ENCODE peak calls at places on chromosomes 16 and 17, in six cellular contexts. X, A, C, V, R and Z are unnamed samples.

GRCh38 chr16:53415504-53415903 is 18.8 kb upstream of the RBL2 start:
- DNase-seq in X (peak), A (no peak), C (no peak), V (no peak), R (no peak), Z (no peak)

GRCh38 chr16:58661199-58661830 is 23.3 kb downstream of the SLC38A7 start:
- DNase-seq in X (peak), A (no peak), C (peak), V (peak), R (peak), Z (peak)

GRCh38 chr17:8572767-8573166 is 57.8 kb downstream of the MYH10 start:
- DNase-seq in X (no peak), A (no peak), C (peak), V (no peak), R (peak), Z (no peak)

GRCh38 chr16:86854058-86854621 is 275.8 kb downstream of the FOXL1 start:
- DNase-seq in X (no peak), A (no peak), C (peak), V (no peak), R (no peak), Z (peak)

GRCh38 chr17:40483679-40484078 is 17.7 kb downstream of the TNS4 start:
- DNase-seq in X (peak), A (no peak), C (no peak), V (no peak), R (no peak), Z (no peak)

GRCh38 chr17:17959520-17960361 is 12.5 kb downstream of the TOM1L2 start:
- DNase-seq in X (no peak), A (no peak), C (peak), V (no peak), R (peak), Z (no peak)

GRCh38 chr16:588639-588888 is 1.3 kb upstream of the RAB40C start:
- DNase-seq in X (peak), A (peak), C (peak), V (peak), R (peak), Z (no peak)

GRCh38 chr17:50807675-50808074 is 27.7 kb upstream of the WFIKKN2 start:
- DNase-seq in X (no peak), A (peak), C (no peak), V (no peak), R (no peak), Z (no peak)

GRCh38 chr17:44733753-44734152 is 25.0 kb upstream of the ADAM11 start:
- DNase-seq in X (peak), A (no peak), C (no peak), V (peak), R (peak), Z (no peak)

GRCh38 chr17:32723310-32723955 is 153.5 kb downstream of the MYO1D start:
- DNase-seq in X (no peak), A (no peak), C (peak), V (no peak), R (no peak), Z (no peak)

GRCh38 chr17:66779186-66779585 is 55.7 kb upstream of the CACNG5 start:
- DNase-seq in X (peak), A (no peak), C (no peak), V (no peak), R (no peak), Z (no peak)

GRCh38 chr17:8503807-8504206 is 68.1 kb downstream of the NDEL1 start:
- DNase-seq in X (no peak), A (no peak), C (no peak), V (no peak), R (no peak), Z (no peak)

GRCh38 chr17:4950075-4950756 is 703 bp upstream of the ENO3 start:
- DNase-seq in X (peak), A (peak), C (no peak), V (peak), R (no peak), Z (no peak)

GRCh38 chr16:52254753-52255152 is 292.2 kb downstream of the TOX3 start:
- DNase-seq in X (no peak), A (no peak), C (no peak), V (no peak), R (peak), Z (no peak)

GRCh38 chr16:23303685-23304084 is 1.6 kb downstream of the SCNN1B start:
- DNase-seq in X (no peak), A (no peak), C (no peak), V (no peak), R (no peak), Z (no peak)

GRCh38 chr16:87392823-87393679 is 915 bp downstream of the MAP1LC3B start:
- DNase-seq in X (peak), A (peak), C (peak), V (peak), R (peak), Z (no peak)

GRCh38 chr16:29816694-29817441 is 916 bp downstream of the PAGR1 start:
- DNase-seq in X (peak), A (peak), C (peak), V (peak), R (peak), Z (no peak)

GRCh38 chr16:14303182-14303618 is 232.1 kb downstream of the MRTFB start:
- DNase-seq in X (peak), A (no peak), C (peak), V (no peak), R (peak), Z (no peak)

GRCh38 chr17:48244814-48245213 is 137.2 kb downstream of the SNX11 start:
- DNase-seq in X (no peak), A (no peak), C (peak), V (no peak), R (no peak), Z (no peak)

GRCh38 chr16:3490911-3491629 is 4.2 kb downstream of the C16orf90 start:
- DNase-seq in X (peak), A (peak), C (no peak), V (peak), R (no peak), Z (no peak)
- TF ChIP-seq CTCF in X (peak), A (peak), C (no peak), V (peak), R (no peak), Z (no peak)

DNA sequence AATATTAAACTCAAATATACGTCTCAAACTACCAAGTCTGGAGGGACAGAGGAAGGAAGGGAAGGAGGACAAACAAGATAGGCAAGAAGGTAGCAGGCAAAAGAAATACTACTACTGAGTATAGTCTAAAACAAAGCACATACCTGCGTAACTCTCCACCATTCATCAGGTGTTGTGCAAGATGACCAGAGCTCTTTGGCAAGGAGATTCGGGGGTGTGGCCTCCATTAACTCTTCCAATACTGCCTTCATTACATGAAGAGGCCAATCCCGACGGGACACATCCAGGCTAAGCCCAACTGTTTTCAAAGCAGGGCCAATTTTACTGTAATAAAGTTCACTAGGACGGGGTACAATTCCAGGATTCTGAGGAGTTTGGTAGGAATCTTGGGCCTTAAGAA is 38.2 kb upstream of the ARL6IP1 start:
- DNase-seq in X (no peak), A (no peak), C (no peak), V (no peak), R (peak), Z (no peak)
- H3K4me3 ChIP-seq in X (no peak), A (no peak), C (no peak), V (no peak), R (no peak), Z (no peak)

DNA sequence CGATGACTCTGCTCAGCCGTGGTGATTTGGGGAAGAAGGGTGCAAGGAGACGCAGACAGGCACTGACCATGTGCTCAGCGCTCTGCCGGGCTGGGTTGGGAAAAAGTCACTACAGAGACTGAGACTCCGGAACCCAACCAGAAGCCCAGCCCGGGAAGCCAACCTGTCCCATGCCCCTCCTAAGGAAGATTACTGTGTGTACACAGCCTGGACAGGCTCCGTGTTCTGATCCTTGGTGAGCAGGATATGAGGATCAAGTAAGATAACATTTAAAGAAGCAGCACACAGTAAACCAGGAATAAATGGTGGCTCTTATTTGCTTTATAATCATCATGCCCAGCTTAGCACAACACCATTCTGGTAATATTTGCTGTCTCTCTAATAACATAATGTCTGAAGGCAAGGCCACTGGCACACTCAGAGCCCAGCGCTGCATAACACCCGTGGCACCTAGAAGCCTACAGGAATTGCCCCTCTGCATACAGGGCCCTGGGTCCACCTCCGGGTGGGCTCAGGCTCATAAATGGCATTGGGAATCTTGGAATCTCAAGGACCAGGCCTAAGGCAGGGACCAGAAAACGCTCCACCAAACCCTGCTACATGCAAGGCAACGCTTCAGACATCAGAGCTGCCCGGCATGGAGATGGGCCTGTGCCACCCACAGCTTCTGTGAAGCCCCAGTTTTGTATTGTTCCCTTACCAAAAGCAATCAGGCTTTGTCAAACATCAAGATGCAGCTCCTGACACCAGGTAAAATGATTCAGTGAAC is 113.5 kb downstream of the DYNLRB2 start:
- DNase-seq in X (no peak), A (no peak), C (no peak), V (no peak), R (no peak), Z (no peak)
- TF ChIP-seq CTCF in X (no peak), A (no peak), C (no peak), V (no peak), R (no peak), Z (no peak)

GRCh38 chr17:77287432-77288068 is 146.8 kb downstream of the SEC14L1 start:
- DNase-seq in X (peak), A (peak), C (peak), V (no peak), R (peak), Z (peak)
- H3K4me3 ChIP-seq in X (no peak), A (peak), C (no peak), V (no peak), R (no peak), Z (no peak)

DNA sequence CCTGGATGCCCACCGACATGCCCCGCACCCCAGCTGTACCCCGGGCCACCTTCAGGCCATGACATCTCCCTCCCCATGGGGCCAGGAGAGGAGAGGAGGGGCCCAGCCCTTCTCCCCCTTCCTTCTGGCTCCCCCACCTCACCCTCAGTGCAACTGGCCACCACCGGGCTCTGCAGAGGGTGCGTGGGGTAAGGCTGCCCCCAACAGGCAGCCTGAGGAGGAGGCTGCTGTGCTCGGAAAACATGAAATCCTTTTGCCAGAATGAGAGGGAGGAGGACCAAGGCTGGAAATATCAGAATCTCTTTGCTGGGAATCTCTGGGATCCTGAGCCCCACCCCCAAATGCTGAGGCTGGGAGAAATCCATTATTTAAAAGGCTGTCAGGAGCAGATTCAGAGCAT is 68.4 kb downstream of the CCT6B start:
- DNase-seq in X (peak), A (no peak), C (no peak), V (peak), R (no peak), Z (no peak)
- TF ChIP-seq CTCF in X (peak), A (peak), C (peak), V (peak), R (peak), Z (peak)

GRCh38 chr16:56938664-56939513 is 6.9 kb downstream of the HERPUD1 start:
- DNase-seq in X (no peak), A (no peak), C (no peak), V (no peak), R (no peak), Z (no peak)
- H3K4me3 ChIP-seq in X (no peak), A (no peak), C (no peak), V (peak), R (no peak), Z (no peak)

DNA sequence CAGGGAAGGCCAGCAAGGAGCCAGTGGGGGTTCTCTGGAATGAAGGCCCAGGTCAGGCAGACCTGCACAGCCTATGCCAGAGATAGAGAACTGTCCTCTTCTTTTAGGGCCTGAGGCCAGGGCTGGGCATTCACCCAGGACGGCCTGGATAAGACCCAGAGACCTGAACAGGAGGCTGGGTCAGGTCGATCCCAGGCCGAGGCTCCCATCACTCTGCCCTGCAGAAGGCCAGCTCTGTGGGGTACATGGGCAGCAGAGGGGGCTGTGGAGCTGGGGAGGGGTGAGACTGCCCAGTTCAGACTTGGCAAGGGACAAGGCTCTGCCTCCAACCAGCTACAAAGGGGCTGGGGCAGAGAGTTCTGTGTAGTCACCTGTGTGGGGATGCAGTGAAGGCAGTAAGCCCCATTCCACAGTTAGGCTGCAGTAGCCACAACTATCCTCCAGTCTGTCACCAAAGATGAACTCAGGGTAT is 14.6 kb downstream of the HSD11B2 start:
- DNase-seq in X (no peak), A (peak), C (no peak), V (no peak), R (no peak), Z (no peak)
- TF ChIP-seq CTCF in X (no peak), A (no peak), C (no peak), V (peak), R (no peak), Z (no peak)

GRCh38 chr16:3059723-3060242 is 5.7 kb upstream of the IL32 start:
- DNase-seq in X (no peak), A (no peak), C (no peak), V (no peak), R (no peak), Z (no peak)

GRCh38 chr16:3056336-3057180 is 8.9 kb upstream of the IL32 start:
- DNase-seq in X (no peak), A (no peak), C (no peak), V (no peak), R (no peak), Z (no peak)

GRCh38 chr16:3059041-3059722 is 6.3 kb upstream of the IL32 start:
- DNase-seq in X (peak), A (peak), C (peak), V (peak), R (peak), Z (peak)

GRCh38 chr16:3058173-3059030 is 7.0 kb upstream of the IL32 start:
- DNase-seq in X (peak), A (peak), C (peak), V (peak), R (peak), Z (no peak)

GRCh38 chr16:3057181-3058166 is 8.0 kb upstream of the IL32 start:
- DNase-seq in X (no peak), A (no peak), C (no peak), V (no peak), R (no peak), Z (no peak)
- H3K4me3 ChIP-seq in X (peak), A (peak), C (no peak), V (peak), R (peak), Z (no peak)